ENCODE peak calls at places on chromosomes 12 and 14, in seven cellular contexts. One of them, this sample, is unnamed.

GRCh38 chr12:81992461-81992860 is 233.3 kb upstream of the PPFIA2 start:
- DNase-seq in psoas muscle: no peak
- DNase-seq in GM12878: no peak
- DNase-seq in astrocyte of the cerebellum: no peak
- DNase-seq in cardiac muscle cell: peak
- DNase-seq in fibroblast of pulmonary artery: no peak
- DNase-seq in transverse colon: peak
- DNase-seq in this sample: no peak

GRCh38 chr12:110639336-110640178 is 25.6 kb downstream of the TCTN1 start:
- DNase-seq in psoas muscle: no peak
- DNase-seq in GM12878: no peak
- DNase-seq in astrocyte of the cerebellum: peak
- DNase-seq in cardiac muscle cell: peak
- DNase-seq in fibroblast of pulmonary artery: peak
- DNase-seq in transverse colon: no peak
- DNase-seq in this sample: peak

GRCh38 chr14:65689070-65689469 is 276.5 kb downstream of the FUT8 start:
- DNase-seq in psoas muscle: no peak
- DNase-seq in GM12878: no peak
- DNase-seq in astrocyte of the cerebellum: no peak
- DNase-seq in cardiac muscle cell: no peak
- DNase-seq in fibroblast of pulmonary artery: no peak
- DNase-seq in transverse colon: no peak
- DNase-seq in this sample: no peak

GRCh38 chr12:3273409-3273853 is 196.3 kb downstream of the TSPAN9 start:
- DNase-seq in psoas muscle: no peak
- DNase-seq in GM12878: no peak
- DNase-seq in astrocyte of the cerebellum: no peak
- DNase-seq in cardiac muscle cell: no peak
- DNase-seq in fibroblast of pulmonary artery: no peak
- DNase-seq in transverse colon: no peak
- DNase-seq in this sample: no peak

GRCh38 chr12:40697566-40698257 is 5.5 kb downstream of the CNTN1 start:
- DNase-seq in psoas muscle: no peak
- DNase-seq in GM12878: no peak
- DNase-seq in astrocyte of the cerebellum: no peak
- DNase-seq in cardiac muscle cell: no peak
- DNase-seq in fibroblast of pulmonary artery: no peak
- DNase-seq in transverse colon: no peak
- DNase-seq in this sample: no peak

GRCh38 chr12:63822352-63822751 is 22.1 kb upstream of the SRGAP1 start:
- DNase-seq in psoas muscle: no peak
- DNase-seq in GM12878: no peak
- DNase-seq in astrocyte of the cerebellum: no peak
- DNase-seq in cardiac muscle cell: peak
- DNase-seq in fibroblast of pulmonary artery: peak
- DNase-seq in transverse colon: no peak
- DNase-seq in this sample: no peak

GRCh38 chr12:2098852-2099251 is 46.1 kb downstream of the CACNA1C start:
- DNase-seq in psoas muscle: no peak
- DNase-seq in GM12878: no peak
- DNase-seq in astrocyte of the cerebellum: no peak
- DNase-seq in cardiac muscle cell: no peak
- DNase-seq in fibroblast of pulmonary artery: no peak
- DNase-seq in transverse colon: no peak
- DNase-seq in this sample: no peak

GRCh38 chr14:99128185-99128584 is 143.8 kb downstream of the BCL11B start:
- DNase-seq in psoas muscle: no peak
- DNase-seq in GM12878: no peak
- DNase-seq in astrocyte of the cerebellum: no peak
- DNase-seq in cardiac muscle cell: no peak
- DNase-seq in fibroblast of pulmonary artery: no peak
- DNase-seq in transverse colon: no peak
- DNase-seq in this sample: no peak

GRCh38 chr12:116384629-116385485 is 107.4 kb upstream of the MED13L start:
- DNase-seq in psoas muscle: no peak
- DNase-seq in GM12878: no peak
- DNase-seq in astrocyte of the cerebellum: no peak
- DNase-seq in cardiac muscle cell: peak
- DNase-seq in fibroblast of pulmonary artery: peak
- DNase-seq in transverse colon: no peak
- DNase-seq in this sample: no peak

GRCh38 chr12:88945041-88945732 is 364.9 kb upstream of the KITLG start:
- DNase-seq in psoas muscle: no peak
- DNase-seq in GM12878: no peak
- DNase-seq in astrocyte of the cerebellum: no peak
- DNase-seq in cardiac muscle cell: peak
- DNase-seq in fibroblast of pulmonary artery: peak
- DNase-seq in transverse colon: no peak
- DNase-seq in this sample: no peak

GRCh38 chr12:122167328-122167925 is 6.6 kb downstream of the IL31 start:
- DNase-seq in psoas muscle: no peak
- DNase-seq in GM12878: no peak
- DNase-seq in astrocyte of the cerebellum: no peak
- DNase-seq in cardiac muscle cell: no peak
- DNase-seq in fibroblast of pulmonary artery: no peak
- DNase-seq in transverse colon: no peak
- DNase-seq in this sample: no peak

GRCh38 chr12:119369907-119370546 is 35.5 kb downstream of the CCDC60 start:
- DNase-seq in psoas muscle: no peak
- DNase-seq in GM12878: no peak
- DNase-seq in astrocyte of the cerebellum: no peak
- DNase-seq in cardiac muscle cell: no peak
- DNase-seq in fibroblast of pulmonary artery: no peak
- DNase-seq in transverse colon: no peak
- DNase-seq in this sample: no peak

GRCh38 chr12:6457220-6457945 is 5.5 kb downstream of the TAPBPL start:
- DNase-seq in psoas muscle: no peak
- DNase-seq in GM12878: no peak
- DNase-seq in astrocyte of the cerebellum: no peak
- DNase-seq in cardiac muscle cell: no peak
- DNase-seq in fibroblast of pulmonary artery: no peak
- DNase-seq in transverse colon: no peak
- DNase-seq in this sample: no peak

GRCh38 chr12:95721320-95721719 is 69.2 kb downstream of the NTN4 start:
- DNase-seq in psoas muscle: no peak
- DNase-seq in GM12878: no peak
- DNase-seq in astrocyte of the cerebellum: no peak
- DNase-seq in cardiac muscle cell: no peak
- DNase-seq in fibroblast of pulmonary artery: no peak
- DNase-seq in transverse colon: no peak
- DNase-seq in this sample: no peak
- TF ChIP-seq CTCF in psoas muscle: no peak
- TF ChIP-seq CTCF in GM12878: no peak
- TF ChIP-seq CTCF in astrocyte of the cerebellum: peak
- TF ChIP-seq CTCF in cardiac muscle cell: no peak
- TF ChIP-seq CTCF in fibroblast of pulmonary artery: no peak
- TF ChIP-seq CTCF in transverse colon: peak
- TF ChIP-seq CTCF in this sample: peak

GRCh38 chr14:29536886-29537511 is 390.6 kb downstream of the PRKD1 start:
- DNase-seq in psoas muscle: no peak
- DNase-seq in GM12878: no peak
- DNase-seq in astrocyte of the cerebellum: peak
- DNase-seq in cardiac muscle cell: peak
- DNase-seq in fibroblast of pulmonary artery: peak
- DNase-seq in transverse colon: no peak
- DNase-seq in this sample: no peak
- TF ChIP-seq CTCF in psoas muscle: peak
- TF ChIP-seq CTCF in GM12878: peak
- TF ChIP-seq CTCF in astrocyte of the cerebellum: peak
- TF ChIP-seq CTCF in cardiac muscle cell: peak
- TF ChIP-seq CTCF in fibroblast of pulmonary artery: peak
- TF ChIP-seq CTCF in transverse colon: peak
- TF ChIP-seq CTCF in this sample: peak

GRCh38 chr12:95955549-95956159 is 12.5 kb downstream of the AMDHD1 start:
- DNase-seq in psoas muscle: no peak
- DNase-seq in GM12878: no peak
- DNase-seq in astrocyte of the cerebellum: no peak
- DNase-seq in cardiac muscle cell: no peak
- DNase-seq in fibroblast of pulmonary artery: no peak
- DNase-seq in transverse colon: no peak
- DNase-seq in this sample: no peak
- TF ChIP-seq CTCF in psoas muscle: no peak
- TF ChIP-seq CTCF in GM12878: no peak
- TF ChIP-seq CTCF in astrocyte of the cerebellum: no peak
- TF ChIP-seq CTCF in cardiac muscle cell: no peak
- TF ChIP-seq CTCF in fibroblast of pulmonary artery: no peak
- TF ChIP-seq CTCF in transverse colon: no peak
- TF ChIP-seq CTCF in this sample: no peak

GRCh38 chr14:81302613-81303012 is 81.9 kb upstream of the GTF2A1 start:
- DNase-seq in psoas muscle: no peak
- DNase-seq in GM12878: no peak
- DNase-seq in astrocyte of the cerebellum: no peak
- DNase-seq in cardiac muscle cell: no peak
- DNase-seq in fibroblast of pulmonary artery: no peak
- DNase-seq in transverse colon: no peak
- DNase-seq in this sample: no peak
- TF ChIP-seq CTCF in psoas muscle: no peak
- TF ChIP-seq CTCF in GM12878: no peak
- TF ChIP-seq CTCF in astrocyte of the cerebellum: no peak
- TF ChIP-seq CTCF in cardiac muscle cell: no peak
- TF ChIP-seq CTCF in fibroblast of pulmonary artery: no peak
- TF ChIP-seq CTCF in transverse colon: no peak
- TF ChIP-seq CTCF in this sample: no peak

GRCh38 chr12:26921886-26922285 is 15.9 kb downstream of the INTS13 start:
- DNase-seq in psoas muscle: no peak
- DNase-seq in GM12878: no peak
- DNase-seq in astrocyte of the cerebellum: no peak
- DNase-seq in cardiac muscle cell: no peak
- DNase-seq in fibroblast of pulmonary artery: no peak
- DNase-seq in transverse colon: no peak
- DNase-seq in this sample: no peak

GRCh38 chr12:26919216-26919555 is 18.6 kb downstream of the INTS13 start:
- DNase-seq in psoas muscle: no peak
- DNase-seq in GM12878: no peak
- DNase-seq in astrocyte of the cerebellum: no peak
- DNase-seq in cardiac muscle cell: no peak
- DNase-seq in fibroblast of pulmonary artery: no peak
- DNase-seq in transverse colon: no peak
- DNase-seq in this sample: no peak

GRCh38 chr12:26918321-26919215 is 19.2 kb downstream of the INTS13 start:
- DNase-seq in psoas muscle: no peak
- DNase-seq in GM12878: no peak
- DNase-seq in astrocyte of the cerebellum: no peak
- DNase-seq in cardiac muscle cell: peak
- DNase-seq in fibroblast of pulmonary artery: no peak
- DNase-seq in transverse colon: no peak
- DNase-seq in this sample: no peak
- TF ChIP-seq CTCF in psoas muscle: no peak
- TF ChIP-seq CTCF in GM12878: peak
- TF ChIP-seq CTCF in astrocyte of the cerebellum: peak
- TF ChIP-seq CTCF in cardiac muscle cell: peak
- TF ChIP-seq CTCF in fibroblast of pulmonary artery: peak
- TF ChIP-seq CTCF in transverse colon: no peak
- TF ChIP-seq CTCF in this sample: peak

GRCh38 chr12:95342008-95342407 is 124.4 kb downstream of the VEZT start:
- DNase-seq in psoas muscle: no peak
- DNase-seq in GM12878: no peak
- DNase-seq in astrocyte of the cerebellum: no peak
- DNase-seq in cardiac muscle cell: no peak
- DNase-seq in fibroblast of pulmonary artery: no peak
- DNase-seq in transverse colon: no peak
- DNase-seq in this sample: no peak
- TF ChIP-seq CTCF in psoas muscle: no peak
- TF ChIP-seq CTCF in GM12878: no peak
- TF ChIP-seq CTCF in astrocyte of the cerebellum: no peak
- TF ChIP-seq CTCF in cardiac muscle cell: no peak
- TF ChIP-seq CTCF in fibroblast of pulmonary artery: no peak
- TF ChIP-seq CTCF in transverse colon: no peak
- TF ChIP-seq CTCF in this sample: no peak

GRCh38 chr12:92602930-92603623 is 99.7 kb upstream of the PLEKHG7 start:
- DNase-seq in psoas muscle: no peak
- DNase-seq in GM12878: no peak
- DNase-seq in astrocyte of the cerebellum: no peak
- DNase-seq in cardiac muscle cell: no peak
- DNase-seq in fibroblast of pulmonary artery: no peak
- DNase-seq in transverse colon: no peak
- DNase-seq in this sample: no peak

GRCh38 chr12:92604786-92605185 is 98.0 kb upstream of the PLEKHG7 start:
- DNase-seq in psoas muscle: no peak
- DNase-seq in GM12878: no peak
- DNase-seq in astrocyte of the cerebellum: no peak
- DNase-seq in cardiac muscle cell: no peak
- DNase-seq in fibroblast of pulmonary artery: no peak
- DNase-seq in transverse colon: no peak
- DNase-seq in this sample: no peak

GRCh38 chr12:92602476-92602875 is 100.3 kb upstream of the PLEKHG7 start:
- DNase-seq in psoas muscle: no peak
- DNase-seq in GM12878: no peak
- DNase-seq in astrocyte of the cerebellum: peak
- DNase-seq in cardiac muscle cell: peak
- DNase-seq in fibroblast of pulmonary artery: peak
- DNase-seq in transverse colon: no peak
- DNase-seq in this sample: no peak

GRCh38 chr12:92605621-92606170 is 97.1 kb upstream of the PLEKHG7 start:
- DNase-seq in psoas muscle: no peak
- DNase-seq in GM12878: no peak
- DNase-seq in astrocyte of the cerebellum: no peak
- DNase-seq in cardiac muscle cell: no peak
- DNase-seq in fibroblast of pulmonary artery: no peak
- DNase-seq in transverse colon: no peak
- DNase-seq in this sample: no peak

GRCh38 chr12:92603741-92604432 is 98.9 kb upstream of the PLEKHG7 start:
- DNase-seq in psoas muscle: no peak
- DNase-seq in GM12878: no peak
- DNase-seq in astrocyte of the cerebellum: no peak
- DNase-seq in cardiac muscle cell: no peak
- DNase-seq in fibroblast of pulmonary artery: no peak
- DNase-seq in transverse colon: no peak
- DNase-seq in this sample: no peak
- TF ChIP-seq CTCF in psoas muscle: no peak
- TF ChIP-seq CTCF in GM12878: no peak
- TF ChIP-seq CTCF in astrocyte of the cerebellum: peak
- TF ChIP-seq CTCF in cardiac muscle cell: no peak
- TF ChIP-seq CTCF in fibroblast of pulmonary artery: peak
- TF ChIP-seq CTCF in transverse colon: no peak
- TF ChIP-seq CTCF in this sample: no peak